ENCODE peak calls at places on chromosome X, in eight cellular contexts. J is H4; Y is ovary; K is AG20443; N is fibroblast of gingiva; H is endothelial cell; I is stimulated activated CD8-positive, alpha-beta memory T cell treated with anti-CD3 and anti-CD28 coated beads, Interleukin-15, amount 100 ng/mL, for 4 hours; O is activated naive CD4-positive, alpha-beta T cell treated with Interleukin-2 at 50 U/mL for 16 hours. L is an unnamed sample.
A peak's percentile ranks its signal among the peaks of the same experiment; 100 is the strongest.

GRCh38 chrX:43676960-43677582 is 21.0 kb downstream of the MAOA start:
- DNase-seq in K (no peak), H (no peak), Y (no peak), O (no peak), J (no peak), N (peak; percentile 68), I (no peak), L (peak; percentile 13)

GRCh38 chrX:102746134-102746584 is 25.6 kb downstream of the GPRASP3 start:
- DNase-seq in O (peak; percentile 9), N (peak; percentile 2), Y (peak; percentile 59), H (peak; percentile 45), K (peak; percentile 58), J (no peak), I (peak; percentile 1), L (no peak)

GRCh38 chrX:48028091-48028490 is 21.3 kb downstream of the SPACA5 start:
- DNase-seq in O (no peak), I (no peak), K (no peak), J (no peak), Y (no peak), N (no peak), H (no peak), L (no peak)

GRCh38 chrX:43589735-43590515 is 66.2 kb upstream of the MAOA start:
- DNase-seq in I (no peak), K (no peak), H (no peak), O (no peak), N (peak; percentile 90), J (peak; percentile 6), Y (no peak), L (no peak)

GRCh38 chrX:91434351-91435168 is at the start of gene PABPC5:
- DNase-seq in J (peak; percentile 85), I (no peak), K (peak; percentile 87), N (peak; percentile 77), O (no peak), H (peak; percentile 72), Y (peak; percentile 89), L (no peak)

GRCh38 chrX:119121341-119121740 is 6.3 kb downstream of the KIAA1210 start:
- DNase-seq in N (peak; percentile 1), I (no peak), O (no peak), J (no peak), H (no peak), Y (no peak), K (peak; percentile 36), L (no peak)

GRCh38 chrX:5681159-5681558 is 547.5 kb downstream of the NLGN4X start:
- DNase-seq in O (no peak), N (no peak), J (peak; percentile 41), I (no peak), Y (no peak), K (peak; percentile 7), H (no peak), L (no peak)

GRCh38 chrX:154032156-154032555 is 12.5 kb upstream of the IRAK1 start:
- DNase-seq in I (no peak), O (no peak), Y (no peak), N (no peak), J (no peak), K (no peak), H (no peak), L (no peak)

GRCh38 chrX:67604979-67605703 is 61.3 kb downstream of the AR start:
- DNase-seq in J (peak; percentile 93), Y (no peak), N (peak; percentile 94), I (no peak), H (no peak), O (no peak), K (peak; percentile 67), L (no peak)

GRCh38 chrX:101485212-101486064 is at the start of gene ARMCX4:
- DNase-seq in N (peak; percentile 53), K (peak; percentile 73), O (peak; percentile 37), I (peak; percentile 1), J (peak; percentile 29), Y (peak; percentile 85), H (peak; percentile 53), L (peak; percentile 14)

GRCh38 chrX:85544609-85545008 is 165.1 kb upstream of the POF1B start:
- DNase-seq in N (no peak), Y (no peak), H (no peak), O (no peak), I (no peak), J (no peak), K (no peak), L (no peak)

GRCh38 chrX:132568291-132568690 is 79.5 kb upstream of the MBNL3 start:
- DNase-seq in J (no peak), H (no peak), O (no peak), I (no peak), N (no peak), K (no peak), Y (no peak), L (no peak)

L was measured in activated T-helper 2 cell treated with anti-CD3 and anti-CD28 coated beads, Interferon-gamma antibody, Interleukin-2, Interleukin-4, amounts not matched to agents 10 μg/mL and 5 μg/mL and 100 μg/mL, durations not matched to agents 14 hours and 24 hours and 36 hours.